ENCODE peak calls at places on chromosome X, in nine cellular contexts. Q is CD4-positive, alpha-beta T cell; A is suprapubic skin; T is CD8-positive, alpha-beta T cell; W is caudate nucleus; L is A549; R is neuronal stem cell; O is foreskin keratinocyte; X is OCI-LY7. P is an unnamed sample.

GRCh38 chrX:9885150-9885549 is 82.0 kb upstream of the CLDN34 start:
- DNase-seq in A (no peak), T (peak), X (peak), Q (peak), W (no peak), R (no peak), O (no peak), L (peak), P (peak)

GRCh38 chrX:47540754-47541538 is 20.1 kb upstream of the ARAF start:
- DNase-seq in O (peak), Q (no peak), R (peak), T (no peak), W (peak), A (no peak), L (peak), X (no peak), P (peak)

GRCh38 chrX:18833071-18833731 is 125.8 kb downstream of the PPEF1 start:
- DNase-seq in Q (no peak), A (no peak), R (no peak), X (no peak), O (no peak), L (no peak), T (no peak), W (no peak), P (no peak)

GRCh38 chrX:137428777-137429564 is 137.0 kb upstream of the ZIC3 start:
- DNase-seq in W (no peak), T (no peak), O (no peak), A (no peak), X (no peak), L (no peak), Q (no peak), R (no peak), P (no peak)

GRCh38 chrX:133495464-133496391 is 80.4 kb upstream of the GPC4 start:
- DNase-seq in Q (no peak), T (no peak), W (no peak), A (peak), O (no peak), L (no peak), X (no peak), R (no peak), P (no peak)

GRCh38 chrX:25275159-25275558 is 259.4 kb upstream of the ARX start:
- DNase-seq in O (no peak), Q (no peak), T (no peak), X (no peak), A (no peak), W (no peak), L (no peak), R (no peak), P (no peak)

GRCh38 chrX:11273544-11273943 is 19.7 kb upstream of the AMELX start:
- DNase-seq in Q (no peak), W (no peak), O (peak), L (no peak), R (no peak), T (no peak), A (no peak), X (no peak), P (no peak)

GRCh38 chrX:54042609-54043010 is 1.7 kb downstream of the PHF8 start:
- DNase-seq in W (peak), O (no peak), R (peak), L (peak), Q (peak), A (no peak), T (no peak), X (peak), P (peak)

GRCh38 chrX:153498453-153498852 is 3.7 kb downstream of the BGN start:
- DNase-seq in Q (no peak), R (no peak), O (no peak), T (no peak), X (no peak), W (no peak), A (no peak), L (no peak), P (no peak)

GRCh38 chrX:68732906-68733493 is 85.5 kb downstream of the STARD8 start:
- DNase-seq in L (peak), W (no peak), R (peak), A (no peak), X (peak), T (peak), Q (peak), O (peak), P (peak)

GRCh38 chrX:133856819-133857218 is 128.6 kb downstream of the GPC3 start:
- DNase-seq in A (no peak), Q (no peak), W (no peak), L (no peak), X (no peak), O (no peak), R (no peak), T (no peak), P (no peak)

GRCh38 chrX:44795945-44796450 is 47.8 kb upstream of the DUSP21 start:
- DNase-seq in X (no peak), T (no peak), L (no peak), O (no peak), A (no peak), W (no peak), R (no peak), Q (no peak), P (no peak)

GRCh38 chrX:2550288-2551020 is 49.7 kb upstream of the DHRSX start:
- DNase-seq in R (no peak), X (no peak), T (no peak), L (no peak), O (peak), W (no peak), A (no peak), Q (no peak), P (no peak)

GRCh38 chrX:37922926-37923325 is 75.6 kb upstream of the DYNLT3 start:
- DNase-seq in T (no peak), Q (no peak), O (no peak), W (no peak), R (no peak), A (no peak), X (no peak), L (no peak), P (no peak)

GRCh38 chrX:118448273-118448783 is 47.3 kb upstream of the DOCK11 start:
- DNase-seq in R (no peak), O (no peak), X (no peak), Q (no peak), A (no peak), L (no peak), W (no peak), T (no peak), P (no peak)

GRCh38 chrX:6159468-6159867 is 69.2 kb downstream of the NLGN4X start:
- DNase-seq in Q (no peak), O (no peak), A (no peak), X (no peak), T (no peak), R (no peak), L (no peak), W (no peak), P (no peak)

GRCh38 chrX:39149761-39150160 is 348.5 kb downstream of the MID1IP1 start:
- DNase-seq in R (peak), W (no peak), O (no peak), Q (peak), T (peak), X (peak), L (peak), A (peak), P (peak)

GRCh38 chrX:53939127-53939526 is 105.1 kb downstream of the PHF8 start:
- DNase-seq in T (no peak), O (no peak), X (no peak), W (no peak), R (no peak), Q (no peak), L (no peak), A (no peak), P (no peak)

GRCh38 chrX:123803331-123803983 is 56.4 kb upstream of the XIAP start:
- DNase-seq in O (peak), A (no peak), R (peak), W (no peak), Q (no peak), L (peak), T (no peak), X (peak), P (no peak)

GRCh38 chrX:8424941-8425340 is 39.7 kb upstream of the VCX3B start:
- DNase-seq in T (no peak), X (no peak), R (no peak), A (no peak), Q (no peak), W (no peak), O (peak), L (no peak), P (no peak)

GRCh38 chrX:119008122-119008744 is 33.8 kb downstream of the LONRF3 start:
- DNase-seq in X (peak), O (no peak), R (peak), W (no peak), T (no peak), A (no peak), L (peak), Q (peak), P (peak)

GRCh38 chrX:20173305-20173704 is 31.7 kb upstream of the EIF1AX start:
- DNase-seq in O (no peak), Q (no peak), T (no peak), W (no peak), R (no peak), L (no peak), X (no peak), A (no peak), P (no peak)

GRCh38 chrX:151174581-151175282 is 1.7 kb upstream of the GPR50 start:
- DNase-seq in R (no peak), T (no peak), W (no peak), Q (no peak), A (no peak), L (no peak), O (no peak), X (no peak), P (peak)

GRCh38 chrX:74023203-74023602 is 280.8 kb upstream of the ZCCHC13 start:
- DNase-seq in X (no peak), R (no peak), L (no peak), O (no peak), A (no peak), W (no peak), T (no peak), Q (no peak), P (no peak)

GRCh38 chrX:39895228-39896110 is 202.3 kb downstream of the BCOR start:
- DNase-seq in L (peak), O (no peak), Q (no peak), T (no peak), R (no peak), A (no peak), X (no peak), W (no peak), P (no peak)

GRCh38 chrX:115650449-115650848 is 89.5 kb downstream of the PLS3 start:
- DNase-seq in R (no peak), L (no peak), Q (no peak), O (no peak), A (no peak), X (no peak), W (no peak), T (no peak), P (no peak)

GRCh38 chrX:41781500-41781899 is 57.5 kb downstream of the GPR82 start:
- DNase-seq in A (no peak), W (no peak), R (no peak), Q (no peak), T (no peak), L (peak), O (peak), X (peak), P (peak)

GRCh38 chrX:41275661-41276609 is 58.0 kb upstream of the DDX3X start:
- DNase-seq in R (peak), X (peak), W (peak), A (peak), Q (peak), T (no peak), O (no peak), L (peak), P (peak)

GRCh38 chrX:103362504-103362903 is 6.2 kb downstream of the TCEAL9 start:
- DNase-seq in O (peak), R (no peak), L (peak), X (no peak), W (no peak), A (no peak), T (no peak), Q (no peak), P (no peak)

GRCh38 chrX:37905436-37906147 is 58.2 kb upstream of the DYNLT3 start:
- DNase-seq in O (no peak), T (no peak), L (peak), Q (no peak), W (no peak), R (peak), X (no peak), A (no peak), P (peak)

GRCh38 chrX:17511556-17511955 is 136.6 kb downstream of the NHS start:
- DNase-seq in T (no peak), X (no peak), R (no peak), L (no peak), A (no peak), W (no peak), Q (no peak), O (no peak), P (no peak)

GRCh38 chrX:153474718-153475117 is 4.3 kb upstream of the HAUS7 start:
- DNase-seq in A (no peak), O (no peak), L (no peak), T (no peak), X (no peak), W (no peak), R (no peak), Q (peak), P (no peak)

GRCh38 chrX:54921427-54922021 is 900 bp downstream of the TRO start:
- DNase-seq in O (peak), R (peak), T (no peak), L (no peak), Q (peak), W (peak), A (no peak), X (no peak), P (peak)

GRCh38 chrX:8868906-8869305 is 67.7 kb upstream of the FAM9A start:
- DNase-seq in T (no peak), A (no peak), Q (no peak), L (no peak), W (no peak), R (no peak), O (peak), X (no peak), P (no peak)

DNA sequence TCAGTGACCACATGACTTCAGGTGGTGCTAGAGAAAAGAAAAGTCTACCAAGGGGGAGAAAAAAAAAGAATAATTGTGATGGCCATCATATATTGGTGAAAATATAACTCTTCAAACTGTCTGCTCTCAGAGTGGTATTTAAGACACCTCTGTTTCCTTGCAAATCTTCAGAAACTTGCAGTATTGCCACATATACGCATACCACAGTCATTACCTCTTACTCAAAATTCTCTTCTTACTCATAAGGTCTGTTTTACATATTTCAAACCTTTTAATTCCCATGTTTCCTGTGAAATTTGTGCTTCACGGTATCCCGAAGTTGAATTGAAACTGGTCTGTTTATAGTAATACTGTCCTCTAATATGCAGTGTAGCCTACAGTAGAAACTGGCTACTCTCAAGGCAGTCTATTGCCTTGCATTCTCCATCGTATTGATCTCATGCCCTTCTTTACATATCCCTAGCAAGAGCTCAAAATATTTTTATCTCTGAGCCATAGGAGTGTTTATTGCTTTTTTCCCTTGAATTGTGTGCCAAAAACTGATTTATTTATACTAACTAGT is 34.7 kb upstream of the LHFPL1 start:
- DNase-seq in L (no peak), Q (no peak), R (no peak), T (no peak), W (no peak), X (no peak), A (no peak), O (peak), P (no peak)
- H3K27ac ChIP-seq in L (no peak), Q (no peak), R (no peak), T (no peak), W (no peak), X (no peak), A (no peak), O (no peak), P (no peak)

GRCh38 chrX:77936299-77936698 is 25.8 kb downstream of the ATP7A start:
- DNase-seq in Q (no peak), X (no peak), R (no peak), W (no peak), O (no peak), L (no peak), T (no peak), A (no peak), P (no peak)

GRCh38 chrX:77925764-77926163 is 15.3 kb downstream of the ATP7A start:
- DNase-seq in X (no peak), A (no peak), O (no peak), R (no peak), L (no peak), Q (no peak), W (no peak), T (no peak), P (no peak)

GRCh38 chrX:77930581-77930980 is 20.1 kb downstream of the ATP7A start:
- DNase-seq in X (no peak), Q (no peak), W (no peak), O (no peak), A (no peak), R (no peak), T (no peak), L (no peak), P (no peak)
- H3K27ac ChIP-seq in X (no peak), Q (no peak), W (no peak), O (no peak), A (no peak), R (no peak), T (no peak), L (no peak), P (no peak)

DNA sequence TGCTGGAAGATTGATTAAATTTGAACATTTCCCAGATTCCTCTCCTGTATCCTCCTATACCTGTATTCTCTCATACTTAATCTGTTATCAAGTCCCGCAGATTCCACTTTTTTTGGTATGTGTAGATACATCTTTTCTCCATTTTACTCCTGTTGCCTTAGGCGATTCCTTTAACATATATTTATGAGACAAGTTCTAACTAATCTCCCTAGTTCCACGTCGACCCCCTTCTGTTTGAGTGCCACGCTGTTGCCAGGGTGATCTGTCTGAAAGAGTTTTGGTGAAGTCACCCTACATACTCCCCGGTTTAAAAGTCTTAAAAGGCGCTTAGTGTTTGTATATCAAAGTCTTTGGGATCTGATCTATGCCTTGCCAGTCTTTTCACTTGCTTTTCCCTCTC is 2.4 kb downstream of the HNRNPH2 start:
- DNase-seq in L (no peak), Q (no peak), X (no peak), W (no peak), T (no peak), A (no peak), R (no peak), O (peak), P (no peak)
- H3K27ac ChIP-seq in L (no peak), Q (no peak), X (no peak), W (no peak), T (peak), A (no peak), R (no peak), O (peak), P (no peak)

GRCh38 chrX:67545772-67546495 is 2.1 kb downstream of the AR start:
- DNase-seq in A (peak), Q (no peak), L (peak), X (no peak), W (no peak), O (peak), T (no peak), R (peak), P (no peak)
- H3K27ac ChIP-seq in A (peak), Q (no peak), L (peak), X (no peak), W (no peak), O (no peak), T (no peak), R (no peak), P (no peak)

GRCh38 chrX:136104936-136105335 is 42.4 kb upstream of the FHL1 start:
- DNase-seq in A (no peak), R (no peak), W (no peak), O (no peak), T (no peak), L (no peak), Q (no peak), X (no peak), P (no peak)
- H3K27ac ChIP-seq in A (no peak), R (no peak), W (no peak), O (no peak), T (no peak), L (no peak), Q (no peak), X (no peak), P (no peak)

DNA sequence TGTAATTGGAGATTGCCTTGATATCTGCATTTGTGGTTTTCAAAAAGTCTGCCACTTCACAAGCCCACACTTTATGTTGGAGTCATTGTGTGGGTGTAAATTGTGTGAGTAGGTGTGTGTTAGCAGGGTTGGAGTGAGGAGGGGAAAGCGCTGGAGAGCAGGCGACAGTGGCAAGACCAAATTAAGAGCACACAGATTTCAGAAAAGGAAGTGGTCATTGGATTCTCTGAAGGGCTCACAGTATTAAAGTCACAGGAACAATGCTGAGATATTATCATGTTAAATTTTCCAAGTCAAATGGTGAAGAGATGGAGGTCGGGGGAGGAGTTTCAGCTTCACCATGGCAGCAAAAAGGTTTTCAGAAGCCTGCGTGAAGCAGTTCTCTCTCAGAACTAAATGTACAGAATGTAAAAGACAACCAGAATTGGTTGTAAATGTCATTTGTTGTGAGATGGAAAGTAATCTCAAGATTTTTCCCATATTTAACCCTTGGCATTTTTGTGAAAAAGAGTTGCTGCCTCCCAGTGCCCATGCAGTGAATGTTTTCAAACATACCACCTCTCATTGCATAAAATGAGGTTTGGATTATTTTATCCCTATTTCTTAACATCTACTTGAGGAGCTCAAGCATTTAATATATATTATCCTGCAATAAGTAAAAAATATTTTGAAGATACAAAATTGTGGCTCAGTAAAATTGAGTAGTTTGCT is 265.9 kb downstream of the ZNF674 start:
- DNase-seq in A (no peak), T (no peak), L (no peak), W (no peak), Q (no peak), O (no peak), R (no peak), X (no peak), P (no peak)
- H3K27ac ChIP-seq in A (no peak), T (no peak), L (no peak), W (peak), Q (no peak), O (peak), R (no peak), X (no peak), P (no peak)

DNA sequence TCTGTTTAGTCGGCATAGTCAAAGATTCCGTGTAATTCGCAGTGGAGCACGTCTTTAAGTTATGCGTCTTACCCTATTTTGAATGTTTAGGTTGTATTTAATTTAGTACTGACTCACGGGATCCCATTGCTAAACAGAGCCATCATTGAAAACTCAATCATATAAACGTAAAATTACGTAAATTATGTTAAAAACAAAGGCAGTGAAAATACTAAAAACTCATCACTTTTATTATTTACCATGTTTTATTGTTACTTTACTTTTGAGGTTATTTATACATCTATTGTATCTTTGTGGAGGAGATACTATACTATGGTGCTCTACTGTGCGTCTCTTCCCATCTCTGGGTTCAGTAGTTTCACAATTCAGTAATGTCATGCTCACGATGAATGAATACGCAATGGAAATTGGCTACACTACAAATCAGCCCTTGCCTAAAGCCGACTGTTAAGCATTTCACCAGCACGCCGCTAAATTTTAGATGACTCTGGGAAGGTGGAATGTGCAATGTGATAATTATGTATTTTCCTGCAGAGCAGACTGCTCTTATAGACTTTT is 944 bp downstream of the FUNDC2 start:
- DNase-seq in Q (no peak), O (peak), W (no peak), X (peak), L (peak), A (no peak), T (no peak), R (no peak), P (no peak)
- H3K27ac ChIP-seq in Q (peak), O (peak), W (peak), X (peak), L (peak), A (peak), T (peak), R (peak), P (peak)

P was measured in WERI-Rb-1.